ENCODE peak calls at places on chromosomes 12 and 14, in six cellular contexts. One of them, this sample, is unnamed.

GRCh38 chr12:30753761-30754382 is 879 bp downstream of the CAPRIN2 start:
- DNase-seq in AG09319: no peak
- DNase-seq in fibroblast of pulmonary artery: peak
- DNase-seq in uterus: no peak
- DNase-seq in progenitor cell of endocrine pancreas: no peak
- DNase-seq in fibroblast of lung: peak
- DNase-seq in this sample: no peak

GRCh38 chr12:81022531-81022930 is 55.3 kb upstream of the ACSS3 start:
- DNase-seq in progenitor cell of endocrine pancreas: no peak
- DNase-seq in uterus: no peak
- DNase-seq in fibroblast of lung: peak
- DNase-seq in AG09319: no peak
- DNase-seq in fibroblast of pulmonary artery: peak
- DNase-seq in this sample: no peak

GRCh38 chr12:31315779-31316465 is 10.0 kb downstream of the SINHCAF start:
- DNase-seq in AG09319: no peak
- DNase-seq in progenitor cell of endocrine pancreas: no peak
- DNase-seq in uterus: no peak
- DNase-seq in fibroblast of pulmonary artery: no peak
- DNase-seq in fibroblast of lung: no peak
- DNase-seq in this sample: no peak

GRCh38 chr12:7937867-7938506 is 2.0 kb upstream of the SLC2A3 start:
- DNase-seq in fibroblast of pulmonary artery: peak
- DNase-seq in progenitor cell of endocrine pancreas: no peak
- DNase-seq in uterus: no peak
- DNase-seq in fibroblast of lung: peak
- DNase-seq in AG09319: no peak
- DNase-seq in this sample: no peak

GRCh38 chr12:22874151-22874550 is 249.2 kb downstream of the ETNK1 start:
- DNase-seq in fibroblast of lung: peak
- DNase-seq in uterus: no peak
- DNase-seq in fibroblast of pulmonary artery: no peak
- DNase-seq in AG09319: no peak
- DNase-seq in progenitor cell of endocrine pancreas: no peak
- DNase-seq in this sample: no peak

GRCh38 chr12:13039557-13039956 is 4.6 kb upstream of the FAM234B start:
- DNase-seq in AG09319: no peak
- DNase-seq in uterus: no peak
- DNase-seq in progenitor cell of endocrine pancreas: no peak
- DNase-seq in fibroblast of pulmonary artery: no peak
- DNase-seq in fibroblast of lung: no peak
- DNase-seq in this sample: no peak

GRCh38 chr12:17333287-17333686 is 727.3 kb upstream of the LMO3 start:
- DNase-seq in progenitor cell of endocrine pancreas: no peak
- DNase-seq in AG09319: no peak
- DNase-seq in uterus: no peak
- DNase-seq in fibroblast of pulmonary artery: no peak
- DNase-seq in fibroblast of lung: no peak
- DNase-seq in this sample: no peak

GRCh38 chr14:50647282-50647681 is 20.8 kb downstream of the SAV1 start:
- DNase-seq in AG09319: no peak
- DNase-seq in progenitor cell of endocrine pancreas: no peak
- DNase-seq in uterus: no peak
- DNase-seq in fibroblast of lung: no peak
- DNase-seq in fibroblast of pulmonary artery: no peak
- DNase-seq in this sample: no peak

GRCh38 chr12:88922816-88923215 is 342.5 kb upstream of the KITLG start:
- DNase-seq in fibroblast of lung: peak
- DNase-seq in progenitor cell of endocrine pancreas: no peak
- DNase-seq in fibroblast of pulmonary artery: peak
- DNase-seq in AG09319: no peak
- DNase-seq in uterus: no peak
- DNase-seq in this sample: no peak

GRCh38 chr12:31412292-31412801 is 86.4 kb upstream of the SINHCAF start:
- DNase-seq in uterus: no peak
- DNase-seq in fibroblast of pulmonary artery: no peak
- DNase-seq in AG09319: no peak
- DNase-seq in fibroblast of lung: no peak
- DNase-seq in progenitor cell of endocrine pancreas: no peak
- DNase-seq in this sample: no peak

GRCh38 chr12:121038861-121039654 is at the start of gene OASL:
- DNase-seq in progenitor cell of endocrine pancreas: no peak
- DNase-seq in uterus: no peak
- DNase-seq in AG09319: peak
- DNase-seq in fibroblast of pulmonary artery: peak
- DNase-seq in fibroblast of lung: peak
- DNase-seq in this sample: peak

GRCh38 chr14:70714055-70714550 is 72.4 kb downstream of the TTC9 start:
- DNase-seq in progenitor cell of endocrine pancreas: peak
- DNase-seq in fibroblast of pulmonary artery: peak
- DNase-seq in fibroblast of lung: peak
- DNase-seq in AG09319: peak
- DNase-seq in uterus: no peak
- DNase-seq in this sample: peak

GRCh38 chr14:94051115-94051514 is 25.0 kb downstream of the OTUB2 start:
- DNase-seq in fibroblast of pulmonary artery: peak
- DNase-seq in uterus: peak
- DNase-seq in AG09319: no peak
- DNase-seq in fibroblast of lung: peak
- DNase-seq in progenitor cell of endocrine pancreas: no peak
- DNase-seq in this sample: no peak

GRCh38 chr12:56941299-56942017 is 7.2 kb upstream of the SDR9C7 start:
- DNase-seq in AG09319: no peak
- DNase-seq in fibroblast of pulmonary artery: peak
- DNase-seq in progenitor cell of endocrine pancreas: no peak
- DNase-seq in fibroblast of lung: peak
- DNase-seq in uterus: peak
- DNase-seq in this sample: peak

GRCh38 chr14:19920021-19920657 is at the start of gene OR4K5:
- DNase-seq in uterus: no peak
- DNase-seq in AG09319: no peak
- DNase-seq in fibroblast of pulmonary artery: no peak
- DNase-seq in progenitor cell of endocrine pancreas: no peak
- DNase-seq in fibroblast of lung: no peak
- DNase-seq in this sample: no peak

GRCh38 chr12:85975716-85976115 is 101.6 kb downstream of the NTS start:
- DNase-seq in AG09319: no peak
- DNase-seq in progenitor cell of endocrine pancreas: no peak
- DNase-seq in fibroblast of pulmonary artery: no peak
- DNase-seq in uterus: no peak
- DNase-seq in fibroblast of lung: no peak
- DNase-seq in this sample: no peak

GRCh38 chr12:47343684-47344567 is 264.2 kb upstream of the AMIGO2 start:
- DNase-seq in progenitor cell of endocrine pancreas: no peak
- DNase-seq in fibroblast of pulmonary artery: peak
- DNase-seq in uterus: no peak
- DNase-seq in fibroblast of lung: peak
- DNase-seq in AG09319: no peak
- DNase-seq in this sample: peak

GRCh38 chr12:47758834-47759690 is at the start of gene RAPGEF3:
- DNase-seq in progenitor cell of endocrine pancreas: peak
- DNase-seq in uterus: peak
- DNase-seq in fibroblast of pulmonary artery: peak
- DNase-seq in fibroblast of lung: peak
- DNase-seq in AG09319: no peak
- DNase-seq in this sample: no peak

GRCh38 chr12:95336387-95337067 is 118.9 kb downstream of the VEZT start:
- DNase-seq in AG09319: peak
- DNase-seq in uterus: peak
- DNase-seq in fibroblast of pulmonary artery: peak
- DNase-seq in fibroblast of lung: peak
- DNase-seq in progenitor cell of endocrine pancreas: peak
- DNase-seq in this sample: peak

GRCh38 chr12:81950871-81951270 is 191.7 kb upstream of the PPFIA2 start:
- DNase-seq in uterus: no peak
- DNase-seq in fibroblast of lung: no peak
- DNase-seq in AG09319: no peak
- DNase-seq in fibroblast of pulmonary artery: no peak
- DNase-seq in progenitor cell of endocrine pancreas: no peak
- DNase-seq in this sample: no peak

GRCh38 chr12:1932264-1932777 is 13.9 kb upstream of the CACNA2D4 start:
- DNase-seq in AG09319: no peak
- DNase-seq in fibroblast of lung: peak
- DNase-seq in fibroblast of pulmonary artery: no peak
- DNase-seq in uterus: peak
- DNase-seq in progenitor cell of endocrine pancreas: no peak
- DNase-seq in this sample: no peak

GRCh38 chr12:120150919-120151525 is 34.5 kb upstream of the RAB35 start:
- DNase-seq in AG09319: no peak
- DNase-seq in fibroblast of pulmonary artery: no peak
- DNase-seq in uterus: no peak
- DNase-seq in progenitor cell of endocrine pancreas: no peak
- DNase-seq in fibroblast of lung: no peak
- DNase-seq in this sample: no peak

GRCh38 chr12:80218925-80219714 is 119.8 kb downstream of the OTOGL start:
- DNase-seq in fibroblast of lung: no peak
- DNase-seq in AG09319: no peak
- DNase-seq in uterus: no peak
- DNase-seq in fibroblast of pulmonary artery: no peak
- DNase-seq in progenitor cell of endocrine pancreas: no peak
- DNase-seq in this sample: no peak

GRCh38 chr14:60757617-60758016 is 23.1 kb downstream of the MNAT1 start:
- DNase-seq in uterus: no peak
- DNase-seq in fibroblast of lung: peak
- DNase-seq in AG09319: peak
- DNase-seq in progenitor cell of endocrine pancreas: no peak
- DNase-seq in fibroblast of pulmonary artery: peak
- DNase-seq in this sample: peak

GRCh38 chr12:112946236-112947000 is 8.1 kb downstream of the OAS3 start:
- DNase-seq in progenitor cell of endocrine pancreas: no peak
- DNase-seq in uterus: no peak
- DNase-seq in fibroblast of lung: no peak
- DNase-seq in fibroblast of pulmonary artery: no peak
- DNase-seq in AG09319: no peak
- DNase-seq in this sample: no peak

GRCh38 chr14:23008836-23009235 is 1.1 kb downstream of the C14orf93 start:
- DNase-seq in progenitor cell of endocrine pancreas: no peak
- DNase-seq in fibroblast of lung: peak
- DNase-seq in AG09319: no peak
- DNase-seq in uterus: no peak
- DNase-seq in fibroblast of pulmonary artery: no peak
- DNase-seq in this sample: no peak

GRCh38 chr14:70955543-70956480 is 48.6 kb downstream of the PCNX1 start:
- DNase-seq in uterus: no peak
- DNase-seq in fibroblast of lung: no peak
- DNase-seq in fibroblast of pulmonary artery: peak
- DNase-seq in AG09319: peak
- DNase-seq in progenitor cell of endocrine pancreas: no peak
- DNase-seq in this sample: no peak

GRCh38 chr14:53963491-53964227 is 7.0 kb upstream of the BMP4 start:
- DNase-seq in progenitor cell of endocrine pancreas: peak
- DNase-seq in AG09319: no peak
- DNase-seq in fibroblast of lung: peak
- DNase-seq in fibroblast of pulmonary artery: peak
- DNase-seq in uterus: no peak
- DNase-seq in this sample: no peak
- TF ChIP-seq CTCF in progenitor cell of endocrine pancreas: peak
- TF ChIP-seq CTCF in AG09319: peak
- TF ChIP-seq CTCF in fibroblast of lung: peak
- TF ChIP-seq CTCF in fibroblast of pulmonary artery: peak
- TF ChIP-seq CTCF in uterus: peak
- TF ChIP-seq CTCF in this sample: peak

GRCh38 chr14:97057238-97057637 is 260.1 kb downstream of the VRK1 start:
- DNase-seq in uterus: no peak
- DNase-seq in fibroblast of pulmonary artery: no peak
- DNase-seq in progenitor cell of endocrine pancreas: no peak
- DNase-seq in fibroblast of lung: no peak
- DNase-seq in AG09319: no peak
- DNase-seq in this sample: no peak

GRCh38 chr14:97053941-97054340 is 256.8 kb downstream of the VRK1 start:
- DNase-seq in AG09319: no peak
- DNase-seq in uterus: no peak
- DNase-seq in progenitor cell of endocrine pancreas: no peak
- DNase-seq in fibroblast of lung: no peak
- DNase-seq in fibroblast of pulmonary artery: no peak
- DNase-seq in this sample: no peak

GRCh38 chr14:97058071-97058470 is 260.9 kb downstream of the VRK1 start:
- DNase-seq in AG09319: no peak
- DNase-seq in uterus: no peak
- DNase-seq in fibroblast of pulmonary artery: no peak
- DNase-seq in progenitor cell of endocrine pancreas: no peak
- DNase-seq in fibroblast of lung: no peak
- DNase-seq in this sample: no peak

GRCh38 chr14:97058589-97058988 is 261.4 kb downstream of the VRK1 start:
- DNase-seq in progenitor cell of endocrine pancreas: no peak
- DNase-seq in uterus: no peak
- DNase-seq in AG09319: no peak
- DNase-seq in fibroblast of lung: no peak
- DNase-seq in fibroblast of pulmonary artery: no peak
- DNase-seq in this sample: no peak

DNA sequence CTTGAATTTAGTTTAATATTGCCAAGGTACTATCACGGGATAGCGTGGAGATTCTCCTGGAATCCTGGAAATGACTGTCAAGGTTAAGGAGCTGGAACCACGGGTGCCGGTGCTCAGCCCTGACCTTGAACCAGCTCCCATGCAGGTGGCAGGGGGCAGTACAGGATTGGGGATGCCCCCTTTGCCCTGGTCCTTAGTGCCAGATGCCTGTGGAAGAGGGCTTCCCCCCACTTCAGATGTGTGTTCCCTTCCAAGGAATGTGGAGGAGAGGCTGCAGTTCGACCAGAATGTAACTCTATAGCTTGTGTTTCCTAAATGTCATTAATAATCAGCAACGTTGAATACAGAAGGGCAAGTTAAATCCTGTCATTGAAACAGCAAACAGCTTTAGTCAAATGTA is 258.9 kb downstream of the VRK1 start:
- DNase-seq in fibroblast of lung: no peak
- DNase-seq in uterus: no peak
- DNase-seq in fibroblast of pulmonary artery: no peak
- DNase-seq in progenitor cell of endocrine pancreas: no peak
- DNase-seq in AG09319: no peak
- DNase-seq in this sample: no peak
- TF ChIP-seq CTCF in fibroblast of lung: no peak
- TF ChIP-seq CTCF in uterus: no peak
- TF ChIP-seq CTCF in fibroblast of pulmonary artery: no peak
- TF ChIP-seq CTCF in progenitor cell of endocrine pancreas: no peak
- TF ChIP-seq CTCF in AG09319: no peak
- TF ChIP-seq CTCF in this sample: no peak

DNA sequence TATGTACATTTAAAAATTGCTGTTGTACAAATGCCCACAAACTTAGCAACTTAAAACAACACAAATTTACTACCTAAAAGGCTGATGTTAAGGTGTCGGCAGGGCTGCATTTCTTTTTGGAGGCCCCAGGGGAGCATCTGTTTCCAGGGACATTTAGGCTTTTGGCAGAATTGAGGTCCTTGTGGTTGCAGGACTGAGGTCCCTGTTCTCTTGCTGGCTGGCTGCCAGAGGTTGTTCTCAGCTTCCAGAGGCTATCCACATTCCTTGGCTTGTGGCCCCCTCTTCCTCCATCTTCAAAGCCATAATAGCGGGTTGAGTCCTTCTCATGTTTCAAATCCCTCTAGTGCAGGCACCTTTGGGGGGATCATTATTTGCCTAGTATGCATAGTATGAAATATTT is 22.4 kb upstream of the KRT83 start:
- DNase-seq in fibroblast of lung: no peak
- DNase-seq in progenitor cell of endocrine pancreas: no peak
- DNase-seq in AG09319: no peak
- DNase-seq in fibroblast of pulmonary artery: no peak
- DNase-seq in uterus: no peak
- DNase-seq in this sample: no peak
- TF ChIP-seq CTCF in fibroblast of lung: no peak
- TF ChIP-seq CTCF in progenitor cell of endocrine pancreas: no peak
- TF ChIP-seq CTCF in AG09319: no peak
- TF ChIP-seq CTCF in fibroblast of pulmonary artery: no peak
- TF ChIP-seq CTCF in uterus: no peak
- TF ChIP-seq CTCF in this sample: no peak

GRCh38 chr14:75162631-75163030 is 13.8 kb downstream of the TMED10 start:
- DNase-seq in uterus: no peak
- DNase-seq in AG09319: no peak
- DNase-seq in fibroblast of lung: no peak
- DNase-seq in progenitor cell of endocrine pancreas: no peak
- DNase-seq in fibroblast of pulmonary artery: no peak
- DNase-seq in this sample: no peak
- TF ChIP-seq CTCF in uterus: no peak
- TF ChIP-seq CTCF in AG09319: no peak
- TF ChIP-seq CTCF in fibroblast of lung: no peak
- TF ChIP-seq CTCF in progenitor cell of endocrine pancreas: no peak
- TF ChIP-seq CTCF in fibroblast of pulmonary artery: no peak
- TF ChIP-seq CTCF in this sample: no peak